ENCODE peak calls at places on chromosomes 4 and X, in four cellular contexts. X is stimulated activated CD4-positive, alpha-beta T cell treated with anti-CD3 and anti-CD28 coated beads, TNF-alpha, amount 100 ng/mL, for 1 hour; B is brain microvascular endothelial cell; M is cardiac muscle cell. J is an unnamed sample.

GRCh38 chr4:144820115-144820514 is 174.2 kb downstream of the HHIP start:
- DNase-seq in X (no peak), B (peak), M (peak), J (no peak)

GRCh38 chrX:39724544-39724943 is 373.2 kb downstream of the BCOR start:
- DNase-seq in X (no peak), B (no peak), M (no peak), J (no peak)

GRCh38 chr4:69859140-69859539 is 805 bp downstream of the SULT1E1 start:
- DNase-seq in X (no peak), B (no peak), M (no peak), J (no peak)

GRCh38 chr4:6560416-6561172 is 14.4 kb upstream of the MAN2B2 start:
- DNase-seq in X (no peak), B (peak), M (peak), J (no peak)

GRCh38 chrX:115563633-115564182 is 2.7 kb downstream of the PLS3 start:
- DNase-seq in X (no peak), B (no peak), M (no peak), J (no peak)

GRCh38 chrX:103734125-103734760 is 23.5 kb downstream of the TMEM31 start:
- DNase-seq in X (no peak), B (no peak), M (peak), J (no peak)

GRCh38 chr4:151395873-151396272 is 13.1 kb upstream of the FHIP1A start:
- DNase-seq in X (no peak), B (no peak), M (no peak), J (no peak)

GRCh38 chr4:185255868-185256267 is 46.5 kb downstream of the SNX25 start:
- DNase-seq in X (no peak), B (no peak), M (no peak), J (no peak)

GRCh38 chr4:187183351-187183750 is 459.7 kb upstream of the FAT1 start:
- DNase-seq in X (no peak), B (no peak), M (no peak), J (no peak)

GRCh38 chrX:131633285-131633917 is 89.5 kb downstream of the OR13H1 start:
- DNase-seq in X (no peak), B (peak), M (peak), J (no peak)

J was measured in CD8-positive, alpha-beta memory T cell.